ENCODE peak calls at places on chromosomes 12 and 14, in seven cellular contexts. One of them, this sample, is unnamed.
A peak's percentile ranks its signal among the peaks of the same experiment; 100 is the strongest.

GRCh38 chr12:42801271-42801670 is 211.7 kb upstream of the PRICKLE1 start:
- DNase-seq in HepG2: no peak
- DNase-seq in HCT116: no peak
- DNase-seq in H1: no peak
- DNase-seq in K562: no peak
- DNase-seq in GM12878: no peak
- DNase-seq in SK-N-SH: no peak
- DNase-seq in this sample: no peak

GRCh38 chr12:97912943-97913342 is 450.3 kb downstream of the RMST start:
- DNase-seq in HepG2: no peak
- DNase-seq in HCT116: no peak
- DNase-seq in H1: no peak
- DNase-seq in K562: no peak
- DNase-seq in GM12878: no peak
- DNase-seq in SK-N-SH: no peak
- DNase-seq in this sample: no peak

GRCh38 chr12:86196465-86196864 is 59.7 kb downstream of the MGAT4C start:
- DNase-seq in HepG2: no peak
- DNase-seq in HCT116: no peak
- DNase-seq in H1: no peak
- DNase-seq in K562: no peak
- DNase-seq in GM12878: no peak
- DNase-seq in SK-N-SH: no peak
- DNase-seq in this sample: no peak

GRCh38 chr14:80959448-80960006 is 4.1 kb downstream of the TSHR start:
- DNase-seq in HepG2: no peak
- DNase-seq in HCT116: no peak
- DNase-seq in H1: no peak
- DNase-seq in K562: no peak
- DNase-seq in GM12878: peak; percentile 91
- DNase-seq in SK-N-SH: no peak
- DNase-seq in this sample: no peak

GRCh38 chr12:96108321-96108720 is 72.9 kb upstream of the LTA4H start:
- DNase-seq in HepG2: no peak
- DNase-seq in HCT116: no peak
- DNase-seq in H1: no peak
- DNase-seq in K562: no peak
- DNase-seq in GM12878: no peak
- DNase-seq in SK-N-SH: no peak
- DNase-seq in this sample: no peak

GRCh38 chr12:113766133-113766879 is 199.8 kb downstream of the RBM19 start:
- DNase-seq in HepG2: peak; percentile 87
- DNase-seq in HCT116: no peak
- DNase-seq in H1: peak; percentile 59
- DNase-seq in K562: no peak
- DNase-seq in GM12878: no peak
- DNase-seq in SK-N-SH: peak; percentile 77
- DNase-seq in this sample: no peak

GRCh38 chr12:10716704-10717315 is 6.3 kb downstream of the YBX3 start:
- DNase-seq in HepG2: no peak
- DNase-seq in HCT116: peak; percentile 75
- DNase-seq in H1: no peak
- DNase-seq in K562: no peak
- DNase-seq in GM12878: no peak
- DNase-seq in SK-N-SH: no peak
- DNase-seq in this sample: peak; percentile 32

GRCh38 chr12:100329800-100330199 is 27.1 kb upstream of the SLC17A8 start:
- DNase-seq in HepG2: no peak
- DNase-seq in HCT116: no peak
- DNase-seq in H1: no peak
- DNase-seq in K562: no peak
- DNase-seq in GM12878: peak; percentile 77
- DNase-seq in SK-N-SH: no peak
- DNase-seq in this sample: no peak

GRCh38 chr12:43551971-43552559 is at the start of gene ADAMTS20:
- DNase-seq in HepG2: no peak
- DNase-seq in HCT116: no peak
- DNase-seq in H1: peak; percentile 90
- DNase-seq in K562: peak; percentile 22
- DNase-seq in GM12878: no peak
- DNase-seq in SK-N-SH: peak; percentile 93
- DNase-seq in this sample: no peak

GRCh38 chr14:76904740-76905569 is 78.7 kb downstream of the LRRC74A start:
- DNase-seq in HepG2: peak; percentile 10
- DNase-seq in HCT116: peak; percentile 87
- DNase-seq in H1: no peak
- DNase-seq in K562: no peak
- DNase-seq in GM12878: peak; percentile 84
- DNase-seq in SK-N-SH: peak; percentile 78
- DNase-seq in this sample: peak; percentile 69

GRCh38 chr12:6849976-6850560 is 1.0 kb downstream of the CDCA3 start:
- DNase-seq in HepG2: no peak
- DNase-seq in HCT116: no peak
- DNase-seq in H1: no peak
- DNase-seq in K562: no peak
- DNase-seq in GM12878: no peak
- DNase-seq in SK-N-SH: no peak
- DNase-seq in this sample: no peak

GRCh38 chr14:52987042-52987441 is 36.2 kb upstream of the FERMT2 start:
- DNase-seq in HepG2: no peak
- DNase-seq in HCT116: no peak
- DNase-seq in H1: no peak
- DNase-seq in K562: no peak
- DNase-seq in GM12878: no peak
- DNase-seq in SK-N-SH: no peak
- DNase-seq in this sample: no peak

GRCh38 chr14:77988096-77988870 is 181.9 kb upstream of the NRXN3 start:
- DNase-seq in HepG2: no peak
- DNase-seq in HCT116: no peak
- DNase-seq in H1: no peak
- DNase-seq in K562: no peak
- DNase-seq in GM12878: no peak
- DNase-seq in SK-N-SH: no peak
- DNase-seq in this sample: no peak

GRCh38 chr12:70885952-70886351 is 34.6 kb downstream of the PTPRR start:
- DNase-seq in HepG2: no peak
- DNase-seq in HCT116: no peak
- DNase-seq in H1: no peak
- DNase-seq in K562: no peak
- DNase-seq in GM12878: no peak
- DNase-seq in SK-N-SH: no peak
- DNase-seq in this sample: no peak

GRCh38 chr14:92649934-92650545 is 98.4 kb downstream of the LGMN start:
- DNase-seq in HepG2: no peak
- DNase-seq in HCT116: no peak
- DNase-seq in H1: no peak
- DNase-seq in K562: no peak
- DNase-seq in GM12878: no peak
- DNase-seq in SK-N-SH: no peak
- DNase-seq in this sample: peak; percentile 74

DNA sequence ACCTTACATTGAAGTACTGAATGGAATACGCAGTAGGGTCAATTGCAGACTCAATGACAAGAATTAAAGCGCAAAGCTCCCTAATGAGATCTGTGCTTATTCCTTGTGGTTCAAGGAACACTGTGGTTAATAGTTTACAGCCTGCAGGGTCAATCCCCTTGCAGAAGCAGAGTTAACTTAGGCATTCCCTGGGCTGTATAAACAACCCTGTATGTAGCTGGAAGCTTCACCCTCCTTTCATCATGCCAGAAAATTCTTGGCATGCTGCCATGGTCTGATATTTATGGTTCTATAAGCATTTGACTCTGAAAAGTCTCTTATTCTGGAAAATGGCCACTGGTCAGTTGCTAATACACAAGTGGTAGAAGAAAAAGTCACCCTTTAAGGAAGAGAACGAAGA is 227.7 kb downstream of the NOVA1 start:
- DNase-seq in HepG2: no peak
- DNase-seq in HCT116: no peak
- DNase-seq in H1: no peak
- DNase-seq in K562: no peak
- DNase-seq in GM12878: no peak
- DNase-seq in SK-N-SH: no peak
- DNase-seq in this sample: no peak
- TF ChIP-seq JUND in HepG2: no peak
- TF ChIP-seq JUND in HCT116: no peak
- TF ChIP-seq JUND in H1: no peak
- TF ChIP-seq JUND in K562: no peak
- TF ChIP-seq JUND in GM12878: no peak
- TF ChIP-seq JUND in SK-N-SH: no peak
- TF ChIP-seq JUND in this sample: no peak

GRCh38 chr12:8078916-8079315 is 3.2 kb upstream of the NECAP1 start:
- DNase-seq in HepG2: no peak
- DNase-seq in HCT116: no peak
- DNase-seq in H1: no peak
- DNase-seq in K562: no peak
- DNase-seq in GM12878: no peak
- DNase-seq in SK-N-SH: no peak
- DNase-seq in this sample: no peak

GRCh38 chr12:8076357-8076756 is 5.7 kb upstream of the NECAP1 start:
- DNase-seq in HepG2: no peak
- DNase-seq in HCT116: no peak
- DNase-seq in H1: no peak
- DNase-seq in K562: no peak
- DNase-seq in GM12878: no peak
- DNase-seq in SK-N-SH: no peak
- DNase-seq in this sample: no peak

GRCh38 chr12:8078400-8078799 is 3.7 kb upstream of the NECAP1 start:
- DNase-seq in HepG2: no peak
- DNase-seq in HCT116: peak; percentile 50
- DNase-seq in H1: no peak
- DNase-seq in K562: peak; percentile 45
- DNase-seq in GM12878: no peak
- DNase-seq in SK-N-SH: peak; percentile 64
- DNase-seq in this sample: peak; percentile 2

GRCh38 chr12:8077207-8077606 is 4.9 kb upstream of the NECAP1 start:
- DNase-seq in HepG2: no peak
- DNase-seq in HCT116: no peak
- DNase-seq in H1: no peak
- DNase-seq in K562: no peak
- DNase-seq in GM12878: no peak
- DNase-seq in SK-N-SH: peak; percentile 17
- DNase-seq in this sample: no peak

DNA sequence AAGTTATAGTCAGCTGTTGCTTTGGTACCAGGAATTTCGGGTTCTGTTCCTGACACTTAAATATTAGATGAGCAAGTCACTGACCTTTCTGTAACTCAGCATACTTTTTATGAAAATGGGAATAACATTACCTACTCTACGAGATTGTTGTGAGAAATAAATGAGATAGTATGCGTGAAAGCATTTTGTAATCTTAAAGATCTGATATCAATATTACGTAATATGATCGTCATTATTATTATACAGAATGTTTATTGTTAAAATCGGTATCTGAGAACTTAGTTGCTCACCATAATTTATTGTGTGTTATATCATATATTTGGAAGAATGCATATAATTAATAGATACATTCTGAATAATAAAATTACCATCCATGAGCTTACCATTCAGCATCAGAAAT is 6.1 kb upstream of the NECAP1 start:
- DNase-seq in HepG2: no peak
- DNase-seq in HCT116: no peak
- DNase-seq in H1: no peak
- DNase-seq in K562: no peak
- DNase-seq in GM12878: no peak
- DNase-seq in SK-N-SH: no peak
- DNase-seq in this sample: no peak
- TF ChIP-seq JUND in HepG2: no peak
- TF ChIP-seq JUND in HCT116: no peak
- TF ChIP-seq JUND in H1: no peak
- TF ChIP-seq JUND in K562: no peak
- TF ChIP-seq JUND in GM12878: no peak
- TF ChIP-seq JUND in SK-N-SH: no peak
- TF ChIP-seq JUND in this sample: no peak

DNA sequence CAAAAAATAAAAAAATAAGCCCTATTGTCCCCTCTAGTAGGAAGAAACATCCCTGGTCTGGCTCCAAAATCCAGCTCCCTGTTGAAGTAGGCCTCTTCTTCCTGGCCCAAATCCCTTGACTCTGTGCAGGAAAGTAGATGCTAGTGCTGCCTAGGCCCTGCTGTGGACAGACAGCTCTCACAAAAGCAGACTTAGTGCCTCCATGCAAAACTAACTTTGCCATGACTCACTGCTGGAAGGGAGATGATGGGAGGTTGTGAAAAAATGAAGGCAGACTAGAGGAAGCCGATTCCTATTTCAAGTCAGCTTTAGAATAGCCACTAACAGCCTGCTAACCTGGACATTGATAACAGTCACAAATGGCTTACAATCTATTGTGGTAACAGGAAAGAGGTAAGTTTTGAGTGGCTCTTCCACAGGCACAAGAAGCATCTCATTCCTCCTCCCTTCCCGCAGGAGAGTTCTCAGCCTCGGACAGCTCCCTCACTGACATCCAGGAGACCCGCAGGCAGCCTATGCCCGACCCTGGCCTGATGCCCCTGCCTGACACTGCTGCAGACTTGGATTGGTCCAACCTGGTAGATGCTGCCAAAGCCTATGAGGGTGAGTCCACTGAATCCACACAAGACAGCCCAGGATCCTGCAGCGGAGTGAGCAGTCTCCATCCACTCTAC is 198.9 kb upstream of the RGS6 start:
- DNase-seq in HepG2: no peak
- DNase-seq in HCT116: no peak
- DNase-seq in H1: no peak
- DNase-seq in K562: no peak
- DNase-seq in GM12878: no peak
- DNase-seq in SK-N-SH: no peak
- DNase-seq in this sample: no peak
- TF ChIP-seq JUND in HepG2: no peak
- TF ChIP-seq JUND in HCT116: no peak
- TF ChIP-seq JUND in H1: no peak
- TF ChIP-seq JUND in K562: no peak
- TF ChIP-seq JUND in GM12878: no peak
- TF ChIP-seq JUND in SK-N-SH: peak; percentile 64
- TF ChIP-seq JUND in this sample: no peak

DNA sequence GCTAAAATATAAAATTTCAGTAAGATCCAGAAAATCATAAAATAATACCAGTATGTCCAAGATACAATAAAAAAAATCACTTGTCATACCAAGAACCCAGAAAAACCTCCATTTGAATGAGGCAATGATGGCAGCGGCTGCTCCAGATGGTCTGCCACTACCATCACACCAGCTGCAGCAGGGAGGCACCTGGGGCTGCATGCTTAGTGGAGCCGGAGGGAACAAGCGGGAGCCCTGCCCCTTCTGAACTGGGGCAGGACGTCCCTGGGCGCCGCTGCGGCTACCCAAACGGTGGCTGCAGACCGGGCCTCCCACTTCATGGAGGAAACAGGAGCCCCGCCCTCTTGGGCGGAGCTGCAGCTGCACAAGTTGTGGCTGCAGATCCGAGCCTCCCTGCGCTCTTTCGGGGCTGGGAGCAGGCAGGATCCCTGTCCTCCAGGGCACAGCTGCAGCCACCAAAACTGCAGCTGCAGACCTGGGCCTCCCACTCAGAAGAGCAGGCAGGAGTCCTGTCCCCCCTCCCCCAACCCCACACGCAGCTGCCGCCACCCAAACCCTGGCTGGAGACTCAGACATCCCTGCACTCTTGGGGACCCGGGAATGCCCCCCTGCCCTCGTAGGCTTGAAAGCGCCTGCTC is 36.1 kb upstream of the OR5AU1 start:
- DNase-seq in HepG2: peak; percentile 77
- DNase-seq in HCT116: peak; percentile 35
- DNase-seq in H1: peak; percentile 86
- DNase-seq in K562: peak; percentile 50
- DNase-seq in GM12878: no peak
- DNase-seq in SK-N-SH: peak; percentile 82
- DNase-seq in this sample: peak; percentile 76
- TF ChIP-seq JUND in HepG2: no peak
- TF ChIP-seq JUND in HCT116: no peak
- TF ChIP-seq JUND in H1: no peak
- TF ChIP-seq JUND in K562: no peak
- TF ChIP-seq JUND in GM12878: no peak
- TF ChIP-seq JUND in SK-N-SH: no peak
- TF ChIP-seq JUND in this sample: no peak